ENCODE peak calls at places on chromosomes 7 and 10, in ten cellular contexts. One of them, this sample, is unnamed.
A peak's percentile ranks its signal among the peaks of the same experiment; 100 is the strongest.

GRCh38 chr10:16952010-16952550 is 134.9 kb upstream of the RSU1 start:
- DNase-seq in choroid plexus epithelial cell: no peak
- DNase-seq in A549: no peak
- DNase-seq in AG10803: no peak
- DNase-seq in mucosa of descending colon: no peak
- DNase-seq in GM23338: no peak
- DNase-seq in HL-60: no peak
- DNase-seq in cardiac muscle cell: no peak
- DNase-seq in body of pancreas: no peak
- DNase-seq in nephron progenitor cell: no peak
- DNase-seq in this sample: no peak

GRCh38 chr7:123624527-123625183 is 23.0 kb downstream of the ASB15 start:
- DNase-seq in choroid plexus epithelial cell: peak; percentile 30
- DNase-seq in A549: peak; percentile 73
- DNase-seq in AG10803: peak; percentile 3
- DNase-seq in mucosa of descending colon: peak; percentile 36
- DNase-seq in GM23338: peak; percentile 80
- DNase-seq in HL-60: no peak
- DNase-seq in cardiac muscle cell: no peak
- DNase-seq in body of pancreas: peak; percentile 61
- DNase-seq in nephron progenitor cell: peak; percentile 65
- DNase-seq in this sample: peak; percentile 11

GRCh38 chr10:44949915-44950314 is 9.7 kb upstream of the RASSF4 start:
- DNase-seq in choroid plexus epithelial cell: peak; percentile 37
- DNase-seq in A549: no peak
- DNase-seq in AG10803: no peak
- DNase-seq in mucosa of descending colon: no peak
- DNase-seq in GM23338: no peak
- DNase-seq in HL-60: no peak
- DNase-seq in cardiac muscle cell: peak; percentile 27
- DNase-seq in body of pancreas: peak; percentile 43
- DNase-seq in nephron progenitor cell: no peak
- DNase-seq in this sample: no peak

GRCh38 chr10:85594239-85594638 is 772.4 kb downstream of the GRID1 start:
- DNase-seq in choroid plexus epithelial cell: no peak
- DNase-seq in A549: no peak
- DNase-seq in AG10803: no peak
- DNase-seq in mucosa of descending colon: no peak
- DNase-seq in GM23338: peak; percentile 2
- DNase-seq in HL-60: no peak
- DNase-seq in cardiac muscle cell: peak; percentile 14
- DNase-seq in body of pancreas: no peak
- DNase-seq in nephron progenitor cell: no peak
- DNase-seq in this sample: no peak

GRCh38 chr7:17255930-17256329 is 42.5 kb upstream of the AHR start:
- DNase-seq in choroid plexus epithelial cell: no peak
- DNase-seq in A549: no peak
- DNase-seq in AG10803: no peak
- DNase-seq in mucosa of descending colon: no peak
- DNase-seq in GM23338: no peak
- DNase-seq in HL-60: no peak
- DNase-seq in cardiac muscle cell: no peak
- DNase-seq in body of pancreas: no peak
- DNase-seq in nephron progenitor cell: no peak
- DNase-seq in this sample: no peak

GRCh38 chr10:124448696-124449169 is 1.1 kb downstream of the NKX1-2 start:
- DNase-seq in choroid plexus epithelial cell: no peak
- DNase-seq in A549: no peak
- DNase-seq in AG10803: no peak
- DNase-seq in mucosa of descending colon: no peak
- DNase-seq in GM23338: peak; percentile 79
- DNase-seq in HL-60: no peak
- DNase-seq in cardiac muscle cell: no peak
- DNase-seq in body of pancreas: no peak
- DNase-seq in nephron progenitor cell: peak; percentile 34
- DNase-seq in this sample: no peak

GRCh38 chr10:124744047-124744687 is at the start of gene FAM53B:
- DNase-seq in choroid plexus epithelial cell: peak; percentile 78
- DNase-seq in A549: peak; percentile 82
- DNase-seq in AG10803: peak; percentile 76
- DNase-seq in mucosa of descending colon: peak; percentile 85
- DNase-seq in GM23338: peak; percentile 87
- DNase-seq in HL-60: peak; percentile 67
- DNase-seq in cardiac muscle cell: peak; percentile 92
- DNase-seq in body of pancreas: peak; percentile 83
- DNase-seq in nephron progenitor cell: peak; percentile 88
- DNase-seq in this sample: peak; percentile 73

GRCh38 chr7:158495780-158496179 is 91.8 kb downstream of the PTPRN2 start:
- DNase-seq in choroid plexus epithelial cell: peak; percentile 10
- DNase-seq in A549: peak; percentile 68
- DNase-seq in AG10803: no peak
- DNase-seq in mucosa of descending colon: no peak
- DNase-seq in GM23338: peak; percentile 67
- DNase-seq in HL-60: no peak
- DNase-seq in cardiac muscle cell: peak; percentile 60
- DNase-seq in body of pancreas: peak; percentile 41
- DNase-seq in nephron progenitor cell: peak; percentile 51
- DNase-seq in this sample: no peak

GRCh38 chr7:116569737-116570136 is 44.9 kb downstream of the CAV1 start:
- DNase-seq in choroid plexus epithelial cell: peak; percentile 77
- DNase-seq in A549: peak; percentile 30
- DNase-seq in AG10803: peak; percentile 92
- DNase-seq in mucosa of descending colon: no peak
- DNase-seq in GM23338: no peak
- DNase-seq in HL-60: no peak
- DNase-seq in cardiac muscle cell: no peak
- DNase-seq in body of pancreas: no peak
- DNase-seq in nephron progenitor cell: no peak
- DNase-seq in this sample: no peak

GRCh38 chr7:83040454-83040853 is 122.2 kb downstream of the PCLO start:
- DNase-seq in choroid plexus epithelial cell: no peak
- DNase-seq in A549: no peak
- DNase-seq in AG10803: no peak
- DNase-seq in mucosa of descending colon: no peak
- DNase-seq in GM23338: peak; percentile 17
- DNase-seq in HL-60: no peak
- DNase-seq in cardiac muscle cell: no peak
- DNase-seq in body of pancreas: no peak
- DNase-seq in nephron progenitor cell: no peak
- DNase-seq in this sample: no peak
- TF ChIP-seq CTCF in choroid plexus epithelial cell: no peak
- TF ChIP-seq CTCF in A549: no peak
- TF ChIP-seq CTCF in AG10803: no peak
- TF ChIP-seq CTCF in mucosa of descending colon: no peak
- TF ChIP-seq CTCF in GM23338: no peak
- TF ChIP-seq CTCF in HL-60: no peak
- TF ChIP-seq CTCF in cardiac muscle cell: no peak
- TF ChIP-seq CTCF in body of pancreas: no peak
- TF ChIP-seq CTCF in nephron progenitor cell: no peak
- TF ChIP-seq CTCF in this sample: no peak

GRCh38 chr7:106872763-106873162 is 7.7 kb downstream of the PIK3CG start:
- DNase-seq in choroid plexus epithelial cell: no peak
- DNase-seq in A549: no peak
- DNase-seq in AG10803: no peak
- DNase-seq in mucosa of descending colon: no peak
- DNase-seq in GM23338: no peak
- DNase-seq in HL-60: no peak
- DNase-seq in cardiac muscle cell: no peak
- DNase-seq in body of pancreas: no peak
- DNase-seq in nephron progenitor cell: no peak
- DNase-seq in this sample: no peak
- TF ChIP-seq CTCF in choroid plexus epithelial cell: no peak
- TF ChIP-seq CTCF in A549: no peak
- TF ChIP-seq CTCF in AG10803: no peak
- TF ChIP-seq CTCF in mucosa of descending colon: no peak
- TF ChIP-seq CTCF in GM23338: no peak
- TF ChIP-seq CTCF in HL-60: no peak
- TF ChIP-seq CTCF in cardiac muscle cell: no peak
- TF ChIP-seq CTCF in body of pancreas: no peak
- TF ChIP-seq CTCF in nephron progenitor cell: no peak
- TF ChIP-seq CTCF in this sample: no peak

GRCh38 chr10:122550427-122550826 is 10.1 kb upstream of the DMBT1 start:
- DNase-seq in choroid plexus epithelial cell: no peak
- DNase-seq in A549: no peak
- DNase-seq in AG10803: no peak
- DNase-seq in mucosa of descending colon: no peak
- DNase-seq in GM23338: no peak
- DNase-seq in HL-60: no peak
- DNase-seq in cardiac muscle cell: no peak
- DNase-seq in body of pancreas: no peak
- DNase-seq in nephron progenitor cell: no peak
- DNase-seq in this sample: no peak

GRCh38 chr10:122544493-122544892 is 16.1 kb upstream of the DMBT1 start:
- DNase-seq in choroid plexus epithelial cell: no peak
- DNase-seq in A549: no peak
- DNase-seq in AG10803: no peak
- DNase-seq in mucosa of descending colon: no peak
- DNase-seq in GM23338: no peak
- DNase-seq in HL-60: no peak
- DNase-seq in cardiac muscle cell: no peak
- DNase-seq in body of pancreas: no peak
- DNase-seq in nephron progenitor cell: no peak
- DNase-seq in this sample: no peak

GRCh38 chr10:122543676-122544075 is 16.9 kb upstream of the DMBT1 start:
- DNase-seq in choroid plexus epithelial cell: no peak
- DNase-seq in A549: no peak
- DNase-seq in AG10803: no peak
- DNase-seq in mucosa of descending colon: peak; percentile 60
- DNase-seq in GM23338: no peak
- DNase-seq in HL-60: no peak
- DNase-seq in cardiac muscle cell: no peak
- DNase-seq in body of pancreas: no peak
- DNase-seq in nephron progenitor cell: no peak
- DNase-seq in this sample: no peak

GRCh38 chr10:122548699-122549098 is 11.9 kb upstream of the DMBT1 start:
- DNase-seq in choroid plexus epithelial cell: no peak
- DNase-seq in A549: no peak
- DNase-seq in AG10803: no peak
- DNase-seq in mucosa of descending colon: peak; percentile 28
- DNase-seq in GM23338: no peak
- DNase-seq in HL-60: no peak
- DNase-seq in cardiac muscle cell: no peak
- DNase-seq in body of pancreas: no peak
- DNase-seq in nephron progenitor cell: no peak
- DNase-seq in this sample: no peak

DNA sequence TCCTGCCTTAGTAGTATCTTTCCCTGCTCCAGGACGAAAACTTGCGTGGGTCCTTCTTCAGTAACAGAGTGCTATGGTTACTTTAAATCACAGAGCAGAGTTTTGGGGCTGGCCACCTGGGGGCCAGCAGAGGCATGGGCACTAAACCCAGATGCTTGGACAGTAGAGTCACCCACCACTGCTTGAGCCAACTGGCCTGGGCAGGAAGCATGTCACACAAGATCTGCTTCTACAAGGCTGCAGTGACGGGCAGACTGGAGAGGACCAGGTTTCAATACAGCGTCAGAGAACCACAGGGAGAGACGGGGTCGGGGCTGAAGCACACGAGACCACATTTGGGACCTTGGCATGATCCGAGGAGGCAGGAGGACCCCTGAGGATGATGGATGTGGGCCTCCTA is 14.3 kb upstream of the DMBT1 start:
- DNase-seq in choroid plexus epithelial cell: no peak
- DNase-seq in A549: no peak
- DNase-seq in AG10803: no peak
- DNase-seq in mucosa of descending colon: no peak
- DNase-seq in GM23338: no peak
- DNase-seq in HL-60: no peak
- DNase-seq in cardiac muscle cell: no peak
- DNase-seq in body of pancreas: no peak
- DNase-seq in nephron progenitor cell: no peak
- DNase-seq in this sample: no peak
- TF ChIP-seq CTCF in choroid plexus epithelial cell: no peak
- TF ChIP-seq CTCF in A549: no peak
- TF ChIP-seq CTCF in AG10803: no peak
- TF ChIP-seq CTCF in mucosa of descending colon: no peak
- TF ChIP-seq CTCF in GM23338: no peak
- TF ChIP-seq CTCF in HL-60: no peak
- TF ChIP-seq CTCF in cardiac muscle cell: no peak
- TF ChIP-seq CTCF in body of pancreas: no peak
- TF ChIP-seq CTCF in nephron progenitor cell: no peak
- TF ChIP-seq CTCF in this sample: no peak

DNA sequence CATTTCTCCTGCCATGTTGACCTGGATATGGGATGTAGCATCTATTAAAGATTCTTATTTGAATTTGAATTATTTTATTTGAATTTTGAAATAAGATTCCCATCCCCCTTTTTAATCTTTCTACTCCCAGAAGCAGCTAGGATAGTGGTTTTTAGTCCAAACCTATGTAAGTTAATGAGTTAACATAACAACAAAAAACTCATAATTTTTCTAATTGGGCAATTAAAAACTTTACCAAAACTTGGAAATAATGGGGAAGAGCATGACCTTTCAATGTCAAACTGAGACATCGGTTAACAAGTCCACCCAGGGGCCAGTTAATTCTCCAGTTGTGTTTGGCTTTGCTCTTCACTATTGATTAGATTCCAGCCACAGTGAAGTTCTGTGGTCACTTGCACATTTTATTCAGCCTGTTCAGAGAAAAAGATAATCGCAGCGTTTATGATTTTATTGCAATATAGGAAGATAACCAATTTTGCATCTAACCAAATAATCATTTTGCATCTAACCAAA is 1.2 kb upstream of the FAM13C start:
- DNase-seq in choroid plexus epithelial cell: no peak
- DNase-seq in A549: no peak
- DNase-seq in AG10803: no peak
- DNase-seq in mucosa of descending colon: no peak
- DNase-seq in GM23338: no peak
- DNase-seq in HL-60: no peak
- DNase-seq in cardiac muscle cell: no peak
- DNase-seq in body of pancreas: no peak
- DNase-seq in nephron progenitor cell: no peak
- DNase-seq in this sample: no peak
- TF ChIP-seq CTCF in choroid plexus epithelial cell: no peak
- TF ChIP-seq CTCF in A549: no peak
- TF ChIP-seq CTCF in AG10803: no peak
- TF ChIP-seq CTCF in mucosa of descending colon: no peak
- TF ChIP-seq CTCF in GM23338: no peak
- TF ChIP-seq CTCF in HL-60: no peak
- TF ChIP-seq CTCF in cardiac muscle cell: no peak
- TF ChIP-seq CTCF in body of pancreas: no peak
- TF ChIP-seq CTCF in nephron progenitor cell: no peak
- TF ChIP-seq CTCF in this sample: no peak